ENCODE peak calls at places on chromosomes 2 and 18, in ten cellular contexts. One of them, this sample, is unnamed.

GRCh38 chr18:76708727-76709353 is 113.5 kb upstream of the ZNF236 start:
- DNase-seq in PC-3: no peak
- DNase-seq in Peyer's patch: no peak
- DNase-seq in non-pigmented ciliary epithelial cell: no peak
- DNase-seq in occipital lobe: no peak
- DNase-seq in left cardiac atrium: no peak
- DNase-seq in DMS153: no peak
- DNase-seq in NCI-H2029: no peak
- DNase-seq in NCI-H1092 treated with DMSO at 0.1 percent for 48 hours: no peak
- DNase-seq in neural crest cell: no peak
- DNase-seq in this sample: no peak

GRCh38 chr2:236663267-236663666 is 93.6 kb downstream of the ACKR3 start:
- DNase-seq in PC-3: no peak
- DNase-seq in DMS153: no peak
- DNase-seq in left cardiac atrium: peak; percentile 74
- DNase-seq in occipital lobe: no peak
- DNase-seq in non-pigmented ciliary epithelial cell: no peak
- DNase-seq in neural crest cell: no peak
- DNase-seq in NCI-H1092 treated with DMSO at 0.1 percent for 48 hours: no peak
- DNase-seq in Peyer's patch: peak; percentile 65
- DNase-seq in NCI-H2029: no peak
- DNase-seq in this sample: peak; percentile 71

GRCh38 chr2:121253674-121254240 is 31.2 kb downstream of the TFCP2L1 start:
- DNase-seq in PC-3: no peak
- DNase-seq in DMS153: no peak
- DNase-seq in neural crest cell: no peak
- DNase-seq in non-pigmented ciliary epithelial cell: no peak
- DNase-seq in NCI-H1092 treated with DMSO at 0.1 percent for 48 hours: no peak
- DNase-seq in left cardiac atrium: no peak
- DNase-seq in NCI-H2029: no peak
- DNase-seq in occipital lobe: no peak
- DNase-seq in Peyer's patch: peak; percentile 37
- DNase-seq in this sample: no peak

GRCh38 chr18:48488388-48488850 is 50.4 kb upstream of the CTIF start:
- DNase-seq in PC-3: peak; percentile 78
- DNase-seq in non-pigmented ciliary epithelial cell: peak; percentile 93
- DNase-seq in Peyer's patch: peak; percentile 69
- DNase-seq in neural crest cell: no peak
- DNase-seq in NCI-H1092 treated with DMSO at 0.1 percent for 48 hours: no peak
- DNase-seq in DMS153: no peak
- DNase-seq in occipital lobe: no peak
- DNase-seq in left cardiac atrium: peak; percentile 91
- DNase-seq in NCI-H2029: no peak
- DNase-seq in this sample: peak; percentile 38

GRCh38 chr2:53234548-53234903 is 533.1 kb upstream of the CHAC2 start:
- DNase-seq in PC-3: peak; percentile 42
- DNase-seq in DMS153: peak; percentile 2
- DNase-seq in neural crest cell: no peak
- DNase-seq in occipital lobe: no peak
- DNase-seq in left cardiac atrium: no peak
- DNase-seq in non-pigmented ciliary epithelial cell: no peak
- DNase-seq in NCI-H1092 treated with DMSO at 0.1 percent for 48 hours: no peak
- DNase-seq in Peyer's patch: no peak
- DNase-seq in NCI-H2029: peak; percentile 48
- DNase-seq in this sample: no peak

GRCh38 chr2:38092196-38092902 is 16.4 kb upstream of the CYP1B1 start:
- DNase-seq in NCI-H1092 treated with DMSO at 0.1 percent for 48 hours: no peak
- DNase-seq in left cardiac atrium: peak; percentile 60
- DNase-seq in non-pigmented ciliary epithelial cell: no peak
- DNase-seq in PC-3: no peak
- DNase-seq in DMS153: no peak
- DNase-seq in neural crest cell: no peak
- DNase-seq in occipital lobe: no peak
- DNase-seq in Peyer's patch: peak; percentile 57
- DNase-seq in NCI-H2029: no peak
- DNase-seq in this sample: peak; percentile 85

GRCh38 chr2:169029341-169029740 is 1.8 kb downstream of the ABCB11 start:
- DNase-seq in DMS153: no peak
- DNase-seq in PC-3: no peak
- DNase-seq in Peyer's patch: no peak
- DNase-seq in occipital lobe: no peak
- DNase-seq in NCI-H2029: no peak
- DNase-seq in NCI-H1092 treated with DMSO at 0.1 percent for 48 hours: no peak
- DNase-seq in neural crest cell: no peak
- DNase-seq in left cardiac atrium: no peak
- DNase-seq in non-pigmented ciliary epithelial cell: no peak
- DNase-seq in this sample: no peak

GRCh38 chr2:210956101-210956500 is 399.7 kb downstream of the CPS1 start:
- DNase-seq in non-pigmented ciliary epithelial cell: no peak
- DNase-seq in NCI-H2029: no peak
- DNase-seq in DMS153: no peak
- DNase-seq in PC-3: no peak
- DNase-seq in neural crest cell: no peak
- DNase-seq in Peyer's patch: no peak
- DNase-seq in occipital lobe: no peak
- DNase-seq in left cardiac atrium: no peak
- DNase-seq in NCI-H1092 treated with DMSO at 0.1 percent for 48 hours: no peak
- DNase-seq in this sample: no peak

GRCh38 chr2:200540793-200541192 is 14.8 kb downstream of the SGO2 start:
- DNase-seq in occipital lobe: no peak
- DNase-seq in non-pigmented ciliary epithelial cell: no peak
- DNase-seq in left cardiac atrium: no peak
- DNase-seq in PC-3: no peak
- DNase-seq in DMS153: no peak
- DNase-seq in Peyer's patch: no peak
- DNase-seq in NCI-H2029: no peak
- DNase-seq in NCI-H1092 treated with DMSO at 0.1 percent for 48 hours: no peak
- DNase-seq in neural crest cell: no peak
- DNase-seq in this sample: no peak

This sample was measured in uterus.